ENCODE peak calls at places on chromosomes 12 and 14, in ten cellular contexts. One of them, this sample, is unnamed.

GRCh38 chr14:72638021-72638420 is 255.9 kb downstream of the DPF3 start:
- DNase-seq in HT1080: peak; percentile 94
- DNase-seq in T follicular helper cell: no peak
- DNase-seq in RCC 7860: peak; percentile 87
- DNase-seq in left cardiac atrium: no peak
- DNase-seq in AG08395: peak; percentile 86
- DNase-seq in M059J: peak; percentile 95
- DNase-seq in endothelial cell of umbilical vein: peak; percentile 31
- DNase-seq in testis: no peak
- DNase-seq in T47D: no peak
- DNase-seq in this sample: no peak

GRCh38 chr12:124286946-124287345 is 7.9 kb upstream of the RFLNA start:
- DNase-seq in left cardiac atrium: no peak
- DNase-seq in testis: no peak
- DNase-seq in T47D: no peak
- DNase-seq in HT1080: no peak
- DNase-seq in AG08395: no peak
- DNase-seq in endothelial cell of umbilical vein: no peak
- DNase-seq in T follicular helper cell: no peak
- DNase-seq in RCC 7860: no peak
- DNase-seq in M059J: no peak
- DNase-seq in this sample: no peak

GRCh38 chr12:51181558-51181957 is 8.6 kb upstream of the TFCP2 start:
- DNase-seq in HT1080: no peak
- DNase-seq in testis: no peak
- DNase-seq in endothelial cell of umbilical vein: no peak
- DNase-seq in RCC 7860: no peak
- DNase-seq in M059J: no peak
- DNase-seq in left cardiac atrium: no peak
- DNase-seq in T follicular helper cell: no peak
- DNase-seq in T47D: no peak
- DNase-seq in AG08395: no peak
- DNase-seq in this sample: no peak

GRCh38 chr12:31491819-31492598 is 98.9 kb downstream of the DENND5B start:
- DNase-seq in RCC 7860: peak; percentile 61
- DNase-seq in endothelial cell of umbilical vein: peak; percentile 94
- DNase-seq in testis: no peak
- DNase-seq in T follicular helper cell: no peak
- DNase-seq in M059J: peak; percentile 97
- DNase-seq in HT1080: peak; percentile 91
- DNase-seq in AG08395: peak; percentile 45
- DNase-seq in left cardiac atrium: no peak
- DNase-seq in T47D: peak; percentile 46
- DNase-seq in this sample: peak; percentile 92

GRCh38 chr12:108019862-108020261 is 109.2 kb upstream of the WSCD2 start:
- DNase-seq in T47D: no peak
- DNase-seq in testis: no peak
- DNase-seq in AG08395: no peak
- DNase-seq in M059J: no peak
- DNase-seq in endothelial cell of umbilical vein: no peak
- DNase-seq in HT1080: no peak
- DNase-seq in left cardiac atrium: no peak
- DNase-seq in RCC 7860: no peak
- DNase-seq in T follicular helper cell: no peak
- DNase-seq in this sample: no peak

GRCh38 chr14:28831126-28831525 is 64.5 kb downstream of the FOXG1 start:
- DNase-seq in HT1080: peak; percentile 3
- DNase-seq in M059J: peak; percentile 9
- DNase-seq in T47D: no peak
- DNase-seq in endothelial cell of umbilical vein: no peak
- DNase-seq in testis: no peak
- DNase-seq in RCC 7860: no peak
- DNase-seq in T follicular helper cell: no peak
- DNase-seq in left cardiac atrium: no peak
- DNase-seq in AG08395: no peak
- DNase-seq in this sample: peak; percentile 15

GRCh38 chr12:115323223-115323905 is 639.4 kb upstream of the TBX3 start:
- DNase-seq in T follicular helper cell: no peak
- DNase-seq in testis: no peak
- DNase-seq in T47D: no peak
- DNase-seq in HT1080: peak; percentile 63
- DNase-seq in left cardiac atrium: no peak
- DNase-seq in AG08395: peak; percentile 63
- DNase-seq in endothelial cell of umbilical vein: no peak
- DNase-seq in M059J: peak; percentile 78
- DNase-seq in RCC 7860: no peak
- DNase-seq in this sample: no peak

GRCh38 chr12:43104524-43104923 is 447.5 kb downstream of the ADAMTS20 start:
- DNase-seq in T47D: no peak
- DNase-seq in AG08395: no peak
- DNase-seq in T follicular helper cell: no peak
- DNase-seq in HT1080: peak; percentile 75
- DNase-seq in M059J: peak; percentile 74
- DNase-seq in endothelial cell of umbilical vein: no peak
- DNase-seq in testis: no peak
- DNase-seq in RCC 7860: no peak
- DNase-seq in left cardiac atrium: no peak
- DNase-seq in this sample: peak; percentile 60

GRCh38 chr14:60645191-60645590 is 4.1 kb downstream of the SIX1 start:
- DNase-seq in HT1080: no peak
- DNase-seq in T47D: no peak
- DNase-seq in M059J: no peak
- DNase-seq in RCC 7860: no peak
- DNase-seq in left cardiac atrium: no peak
- DNase-seq in endothelial cell of umbilical vein: no peak
- DNase-seq in T follicular helper cell: no peak
- DNase-seq in AG08395: no peak
- DNase-seq in testis: no peak
- DNase-seq in this sample: no peak

GRCh38 chr12:82660541-82661325 is 26.0 kb upstream of the TMTC2 start:
- DNase-seq in RCC 7860: no peak
- DNase-seq in endothelial cell of umbilical vein: no peak
- DNase-seq in T follicular helper cell: no peak
- DNase-seq in left cardiac atrium: no peak
- DNase-seq in T47D: no peak
- DNase-seq in testis: no peak
- DNase-seq in AG08395: no peak
- DNase-seq in HT1080: peak; percentile 42
- DNase-seq in M059J: no peak
- DNase-seq in this sample: no peak

GRCh38 chr12:41905703-41906297 is 238.9 kb downstream of the GXYLT1 start:
- DNase-seq in M059J: no peak
- DNase-seq in RCC 7860: no peak
- DNase-seq in T follicular helper cell: no peak
- DNase-seq in left cardiac atrium: no peak
- DNase-seq in AG08395: no peak
- DNase-seq in endothelial cell of umbilical vein: no peak
- DNase-seq in testis: no peak
- DNase-seq in T47D: no peak
- DNase-seq in HT1080: no peak
- DNase-seq in this sample: no peak

GRCh38 chr12:49673446-49674317 is 33.5 kb downstream of the FMNL3 start:
- DNase-seq in RCC 7860: no peak
- DNase-seq in testis: peak; percentile 97
- DNase-seq in AG08395: peak; percentile 96
- DNase-seq in left cardiac atrium: peak; percentile 93
- DNase-seq in endothelial cell of umbilical vein: peak; percentile 98
- DNase-seq in M059J: peak; percentile 91
- DNase-seq in T follicular helper cell: no peak
- DNase-seq in T47D: no peak
- DNase-seq in HT1080: peak; percentile 87
- DNase-seq in this sample: no peak

GRCh38 chr12:62191747-62192485 is 68.3 kb upstream of the USP15 start:
- DNase-seq in M059J: peak; percentile 36
- DNase-seq in AG08395: peak; percentile 14
- DNase-seq in testis: peak; percentile 19
- DNase-seq in HT1080: no peak
- DNase-seq in left cardiac atrium: peak; percentile 21
- DNase-seq in T47D: peak; percentile 9
- DNase-seq in endothelial cell of umbilical vein: peak; percentile 22
- DNase-seq in T follicular helper cell: no peak
- DNase-seq in RCC 7860: no peak
- DNase-seq in this sample: peak; percentile 49

GRCh38 chr12:100401660-100402059 is 44.8 kb downstream of the SLC17A8 start:
- DNase-seq in testis: no peak
- DNase-seq in M059J: peak; percentile 70
- DNase-seq in T47D: no peak
- DNase-seq in AG08395: no peak
- DNase-seq in RCC 7860: peak; percentile 28
- DNase-seq in endothelial cell of umbilical vein: peak; percentile 35
- DNase-seq in left cardiac atrium: no peak
- DNase-seq in T follicular helper cell: no peak
- DNase-seq in HT1080: peak; percentile 64
- DNase-seq in this sample: no peak

GRCh38 chr14:63787995-63788946 is 60.4 kb upstream of the SGPP1 start:
- DNase-seq in endothelial cell of umbilical vein: no peak
- DNase-seq in T47D: no peak
- DNase-seq in HT1080: no peak
- DNase-seq in RCC 7860: no peak
- DNase-seq in testis: no peak
- DNase-seq in left cardiac atrium: no peak
- DNase-seq in M059J: no peak
- DNase-seq in T follicular helper cell: no peak
- DNase-seq in AG08395: no peak
- DNase-seq in this sample: peak; percentile 10

GRCh38 chr14:76936483-76936882 is 92.0 kb downstream of the IRF2BPL start:
- DNase-seq in left cardiac atrium: no peak
- DNase-seq in RCC 7860: no peak
- DNase-seq in T follicular helper cell: no peak
- DNase-seq in endothelial cell of umbilical vein: no peak
- DNase-seq in AG08395: peak; percentile 73
- DNase-seq in testis: no peak
- DNase-seq in M059J: no peak
- DNase-seq in HT1080: no peak
- DNase-seq in T47D: no peak
- DNase-seq in this sample: no peak

GRCh38 chr12:102958073-102958829 is 777 bp downstream of the ASCL1 start:
- DNase-seq in AG08395: peak; percentile 28
- DNase-seq in M059J: peak; percentile 15
- DNase-seq in left cardiac atrium: no peak
- DNase-seq in T47D: no peak
- DNase-seq in endothelial cell of umbilical vein: peak; percentile 35
- DNase-seq in T follicular helper cell: no peak
- DNase-seq in testis: peak; percentile 54
- DNase-seq in HT1080: no peak
- DNase-seq in RCC 7860: no peak
- DNase-seq in this sample: no peak

GRCh38 chr14:34436118-34436905 is 25.7 kb downstream of the SPTSSA start:
- DNase-seq in M059J: peak; percentile 57
- DNase-seq in RCC 7860: no peak
- DNase-seq in endothelial cell of umbilical vein: peak; percentile 37
- DNase-seq in testis: no peak
- DNase-seq in HT1080: peak; percentile 65
- DNase-seq in left cardiac atrium: no peak
- DNase-seq in T47D: no peak
- DNase-seq in T follicular helper cell: no peak
- DNase-seq in AG08395: peak; percentile 11
- DNase-seq in this sample: no peak

GRCh38 chr14:75980856-75981255 is 939 bp downstream of the TGFB3 start:
- DNase-seq in T follicular helper cell: no peak
- DNase-seq in RCC 7860: no peak
- DNase-seq in M059J: no peak
- DNase-seq in HT1080: no peak
- DNase-seq in AG08395: no peak
- DNase-seq in left cardiac atrium: peak; percentile 44
- DNase-seq in testis: peak; percentile 33
- DNase-seq in T47D: peak; percentile 95
- DNase-seq in endothelial cell of umbilical vein: no peak
- DNase-seq in this sample: no peak

GRCh38 chr12:55728185-55728931 is 451 bp downstream of the CD63 start:
- DNase-seq in T47D: peak; percentile 73
- DNase-seq in M059J: peak; percentile 68
- DNase-seq in HT1080: peak; percentile 55
- DNase-seq in left cardiac atrium: peak; percentile 85
- DNase-seq in T follicular helper cell: no peak
- DNase-seq in AG08395: peak; percentile 54
- DNase-seq in testis: peak; percentile 80
- DNase-seq in RCC 7860: no peak
- DNase-seq in endothelial cell of umbilical vein: peak; percentile 61
- DNase-seq in this sample: peak; percentile 55

GRCh38 chr14:96255501-96256366 is at the start of gene BDKRB1:
- DNase-seq in RCC 7860: peak; percentile 31
- DNase-seq in testis: no peak
- DNase-seq in AG08395: peak; percentile 86
- DNase-seq in HT1080: peak; percentile 59
- DNase-seq in endothelial cell of umbilical vein: no peak
- DNase-seq in M059J: peak; percentile 73
- DNase-seq in left cardiac atrium: no peak
- DNase-seq in T follicular helper cell: no peak
- DNase-seq in T47D: no peak
- DNase-seq in this sample: no peak

GRCh38 chr14:55071870-55072640 is 20.6 kb downstream of the MAPK1IP1L start:
- DNase-seq in RCC 7860: peak; percentile 83
- DNase-seq in T47D: no peak
- DNase-seq in M059J: peak; percentile 98
- DNase-seq in T follicular helper cell: no peak
- DNase-seq in HT1080: peak; percentile 91
- DNase-seq in testis: peak; percentile 21
- DNase-seq in AG08395: peak; percentile 83
- DNase-seq in left cardiac atrium: peak; percentile 60
- DNase-seq in endothelial cell of umbilical vein: peak; percentile 63
- DNase-seq in this sample: no peak

GRCh38 chr14:33899723-33900341 is 51.0 kb downstream of the EGLN3 start:
- DNase-seq in T47D: no peak
- DNase-seq in RCC 7860: no peak
- DNase-seq in left cardiac atrium: no peak
- DNase-seq in AG08395: no peak
- DNase-seq in T follicular helper cell: no peak
- DNase-seq in M059J: no peak
- DNase-seq in HT1080: no peak
- DNase-seq in endothelial cell of umbilical vein: no peak
- DNase-seq in testis: no peak
- DNase-seq in this sample: no peak

GRCh38 chr12:111437816-111438454 is 32.2 kb downstream of the SH2B3 start:
- DNase-seq in RCC 7860: peak; percentile 76
- DNase-seq in T follicular helper cell: no peak
- DNase-seq in testis: no peak
- DNase-seq in AG08395: peak; percentile 66
- DNase-seq in left cardiac atrium: peak; percentile 84
- DNase-seq in M059J: peak; percentile 87
- DNase-seq in T47D: no peak
- DNase-seq in endothelial cell of umbilical vein: peak; percentile 95
- DNase-seq in HT1080: peak; percentile 88
- DNase-seq in this sample: peak; percentile 57

GRCh38 chr14:104730504-104730903 is 6.5 kb downstream of the ADSS1 start:
- DNase-seq in endothelial cell of umbilical vein: no peak
- DNase-seq in testis: no peak
- DNase-seq in RCC 7860: no peak
- DNase-seq in HT1080: no peak
- DNase-seq in left cardiac atrium: no peak
- DNase-seq in T follicular helper cell: no peak
- DNase-seq in T47D: no peak
- DNase-seq in M059J: no peak
- DNase-seq in AG08395: no peak
- DNase-seq in this sample: no peak

GRCh38 chr14:68669644-68670343 is 123.1 kb downstream of the ZFP36L1 start:
- DNase-seq in T47D: no peak
- DNase-seq in AG08395: no peak
- DNase-seq in RCC 7860: no peak
- DNase-seq in testis: no peak
- DNase-seq in endothelial cell of umbilical vein: no peak
- DNase-seq in left cardiac atrium: peak; percentile 59
- DNase-seq in HT1080: no peak
- DNase-seq in M059J: no peak
- DNase-seq in T follicular helper cell: no peak
- DNase-seq in this sample: no peak

GRCh38 chr14:53952533-53952932 is 4.1 kb downstream of the BMP4 start:
- DNase-seq in M059J: peak; percentile 45
- DNase-seq in endothelial cell of umbilical vein: peak; percentile 33
- DNase-seq in T follicular helper cell: no peak
- DNase-seq in RCC 7860: no peak
- DNase-seq in testis: no peak
- DNase-seq in left cardiac atrium: no peak
- DNase-seq in T47D: peak; percentile 15
- DNase-seq in HT1080: no peak
- DNase-seq in AG08395: no peak
- DNase-seq in this sample: no peak

GRCh38 chr14:100825691-100826331 is at the start of gene MEG3:
- DNase-seq in RCC 7860: no peak
- DNase-seq in T47D: no peak
- DNase-seq in left cardiac atrium: peak; percentile 50
- DNase-seq in HT1080: no peak
- DNase-seq in M059J: peak; percentile 58
- DNase-seq in endothelial cell of umbilical vein: peak; percentile 80
- DNase-seq in T follicular helper cell: no peak
- DNase-seq in AG08395: peak; percentile 81
- DNase-seq in testis: peak; percentile 63
- DNase-seq in this sample: peak; percentile 69

This sample was measured in A673.